ENCODE peak calls at places on chromosomes 16 and 17, in six cellular contexts. One of them, this sample, is unnamed.

GRCh38 chr16:16143038-16143763 is 80.1 kb downstream of the ABCC6 start:
- DNase-seq in AG04449: no peak
- DNase-seq in lower lobe of right lung: no peak
- DNase-seq in coronary artery: no peak
- DNase-seq in lower leg skin: no peak
- DNase-seq in foreskin fibroblast: no peak
- DNase-seq in this sample: no peak

GRCh38 chr17:29929006-29929543 is 953 bp downstream of the SSH2 start:
- DNase-seq in AG04449: no peak
- DNase-seq in lower lobe of right lung: no peak
- DNase-seq in coronary artery: no peak
- DNase-seq in lower leg skin: peak; percentile 14
- DNase-seq in foreskin fibroblast: peak; percentile 25
- DNase-seq in this sample: peak; percentile 45

GRCh38 chr16:14013571-14014283 is 57.4 kb upstream of the MRTFB start:
- DNase-seq in AG04449: peak; percentile 67
- DNase-seq in lower lobe of right lung: no peak
- DNase-seq in coronary artery: peak; percentile 74
- DNase-seq in lower leg skin: peak; percentile 67
- DNase-seq in foreskin fibroblast: peak; percentile 97
- DNase-seq in this sample: peak; percentile 78

GRCh38 chr17:83202002-83203000 is 122.9 kb downstream of the METRNL start:
- DNase-seq in AG04449: no peak
- DNase-seq in lower lobe of right lung: peak; percentile 39
- DNase-seq in coronary artery: no peak
- DNase-seq in lower leg skin: peak; percentile 13
- DNase-seq in foreskin fibroblast: no peak
- DNase-seq in this sample: no peak

GRCh38 chr17:64781394-64781793 is 119.3 kb upstream of the SMURF2 start:
- DNase-seq in AG04449: no peak
- DNase-seq in lower lobe of right lung: peak; percentile 90
- DNase-seq in coronary artery: no peak
- DNase-seq in lower leg skin: peak; percentile 61
- DNase-seq in foreskin fibroblast: no peak
- DNase-seq in this sample: no peak

GRCh38 chr16:630024-630814 is 566 bp upstream of the WFIKKN1 start:
- DNase-seq in AG04449: no peak
- DNase-seq in lower lobe of right lung: no peak
- DNase-seq in coronary artery: no peak
- DNase-seq in lower leg skin: no peak
- DNase-seq in foreskin fibroblast: no peak
- DNase-seq in this sample: no peak

GRCh38 chr16:67454852-67455251 is 23.9 kb downstream of the HSD11B2 start:
- DNase-seq in AG04449: no peak
- DNase-seq in lower lobe of right lung: no peak
- DNase-seq in coronary artery: no peak
- DNase-seq in lower leg skin: no peak
- DNase-seq in foreskin fibroblast: no peak
- DNase-seq in this sample: no peak

GRCh38 chr17:44115585-44116415 is 7.6 kb downstream of the HDAC5 start:
- DNase-seq in AG04449: no peak
- DNase-seq in lower lobe of right lung: no peak
- DNase-seq in coronary artery: peak; percentile 71
- DNase-seq in lower leg skin: no peak
- DNase-seq in foreskin fibroblast: no peak
- DNase-seq in this sample: peak; percentile 50

GRCh38 chr17:50055055-50055425 is 870 bp upstream of the ITGA3 start:
- DNase-seq in AG04449: no peak
- DNase-seq in lower lobe of right lung: peak; percentile 86
- DNase-seq in coronary artery: no peak
- DNase-seq in lower leg skin: peak; percentile 46
- DNase-seq in foreskin fibroblast: no peak
- DNase-seq in this sample: no peak

GRCh38 chr17:83055911-83056582 is 23.4 kb upstream of the METRNL start:
- DNase-seq in AG04449: peak; percentile 54
- DNase-seq in lower lobe of right lung: no peak
- DNase-seq in coronary artery: peak; percentile 78
- DNase-seq in lower leg skin: no peak
- DNase-seq in foreskin fibroblast: peak; percentile 81
- DNase-seq in this sample: peak; percentile 81

GRCh38 chr17:4944554-4945175 is 3.7 kb downstream of the PFN1 start:
- DNase-seq in AG04449: no peak
- DNase-seq in lower lobe of right lung: no peak
- DNase-seq in coronary artery: no peak
- DNase-seq in lower leg skin: no peak
- DNase-seq in foreskin fibroblast: no peak
- DNase-seq in this sample: no peak

GRCh38 chr17:66222772-66223350 is 6.4 kb downstream of the APOH start:
- DNase-seq in AG04449: no peak
- DNase-seq in lower lobe of right lung: no peak
- DNase-seq in coronary artery: no peak
- DNase-seq in lower leg skin: no peak
- DNase-seq in foreskin fibroblast: no peak
- DNase-seq in this sample: no peak

GRCh38 chr17:1796800-1797199 is 32.9 kb downstream of the SMYD4 start:
- DNase-seq in AG04449: no peak
- DNase-seq in lower lobe of right lung: no peak
- DNase-seq in coronary artery: no peak
- DNase-seq in lower leg skin: no peak
- DNase-seq in foreskin fibroblast: no peak
- DNase-seq in this sample: no peak

GRCh38 chr17:37833237-37833859 is 88.5 kb upstream of the HNF1B start:
- DNase-seq in AG04449: no peak
- DNase-seq in lower lobe of right lung: no peak
- DNase-seq in coronary artery: no peak
- DNase-seq in lower leg skin: no peak
- DNase-seq in foreskin fibroblast: no peak
- DNase-seq in this sample: no peak

GRCh38 chr16:28877642-28877975 is 679 bp upstream of the ATP2A1 start:
- DNase-seq in AG04449: no peak
- DNase-seq in lower lobe of right lung: no peak
- DNase-seq in coronary artery: no peak
- DNase-seq in lower leg skin: no peak
- DNase-seq in foreskin fibroblast: no peak
- DNase-seq in this sample: no peak

GRCh38 chr17:19753049-19753444 is 4.9 kb upstream of the ALDH3A1 start:
- DNase-seq in AG04449: no peak
- DNase-seq in lower lobe of right lung: peak; percentile 86
- DNase-seq in coronary artery: peak; percentile 93
- DNase-seq in lower leg skin: peak; percentile 60
- DNase-seq in foreskin fibroblast: peak; percentile 75
- DNase-seq in this sample: peak; percentile 80

GRCh38 chr17:50318551-50319310 is 27.2 kb upstream of the XYLT2 start:
- DNase-seq in AG04449: no peak
- DNase-seq in lower lobe of right lung: no peak
- DNase-seq in coronary artery: no peak
- DNase-seq in lower leg skin: peak; percentile 56
- DNase-seq in foreskin fibroblast: no peak
- DNase-seq in this sample: no peak

GRCh38 chr17:35170968-35171771 is 23.0 kb downstream of the SLC35G3 start:
- DNase-seq in AG04449: no peak
- DNase-seq in lower lobe of right lung: no peak
- DNase-seq in coronary artery: no peak
- DNase-seq in lower leg skin: no peak
- DNase-seq in foreskin fibroblast: no peak
- DNase-seq in this sample: peak; percentile 28

GRCh38 chr16:49858200-49859129 is 2.6 kb upstream of the ZNF423 start:
- DNase-seq in AG04449: no peak
- DNase-seq in lower lobe of right lung: no peak
- DNase-seq in coronary artery: peak; percentile 86
- DNase-seq in lower leg skin: no peak
- DNase-seq in foreskin fibroblast: peak; percentile 43
- DNase-seq in this sample: no peak

GRCh38 chr16:2752035-2752849 is at the start of gene SRRM2:
- DNase-seq in AG04449: peak; percentile 72
- DNase-seq in lower lobe of right lung: peak; percentile 96
- DNase-seq in coronary artery: peak; percentile 96
- DNase-seq in lower leg skin: peak; percentile 95
- DNase-seq in foreskin fibroblast: peak; percentile 97
- DNase-seq in this sample: peak; percentile 98

GRCh38 chr17:68892658-68893057 is 62.5 kb downstream of the ABCA8 start:
- DNase-seq in AG04449: no peak
- DNase-seq in lower lobe of right lung: no peak
- DNase-seq in coronary artery: no peak
- DNase-seq in lower leg skin: no peak
- DNase-seq in foreskin fibroblast: no peak
- DNase-seq in this sample: no peak

DNA sequence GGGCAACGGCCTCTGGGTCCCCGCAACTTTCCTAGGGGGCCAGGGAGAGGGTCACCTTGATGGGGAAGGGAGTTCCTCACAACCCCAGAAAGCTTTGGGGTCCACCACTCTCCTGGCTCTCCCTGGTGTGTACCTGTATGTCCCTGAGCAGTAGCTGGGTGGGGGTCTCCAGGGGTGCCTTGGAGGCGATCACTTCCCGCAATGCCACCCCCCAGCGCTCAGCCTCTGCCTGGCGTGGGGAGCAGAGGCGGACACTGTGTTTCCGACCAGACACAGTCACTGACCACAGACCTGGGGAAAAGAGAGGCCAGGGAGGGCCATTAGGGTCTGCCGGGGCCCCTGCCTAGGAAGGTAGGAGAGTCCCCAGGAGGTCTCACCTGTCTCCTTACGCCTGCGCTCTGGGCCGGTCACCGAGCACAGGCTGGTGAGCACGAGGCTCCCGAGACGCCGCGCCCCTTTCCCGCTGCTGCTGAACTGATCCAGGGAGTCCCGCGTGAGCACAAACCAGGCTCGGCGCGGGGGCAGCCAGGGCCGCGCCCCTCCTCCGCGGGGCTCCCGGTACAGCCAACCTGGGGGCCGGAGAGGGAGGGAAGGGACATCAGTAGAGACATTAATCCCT is 3.4 kb downstream of the PLEKHH3 start:
- DNase-seq in AG04449: no peak
- DNase-seq in lower lobe of right lung: no peak
- DNase-seq in coronary artery: no peak
- DNase-seq in lower leg skin: no peak
- DNase-seq in foreskin fibroblast: no peak
- DNase-seq in this sample: no peak
- H3K4me3 ChIP-seq in AG04449: no peak overlapping the region
- H3K4me3 ChIP-seq in lower lobe of right lung: peak overlapping the region; percentile 95
- H3K4me3 ChIP-seq in coronary artery: peak overlapping the region; percentile 93
- H3K4me3 ChIP-seq in lower leg skin: no peak overlapping the region
- H3K4me3 ChIP-seq in foreskin fibroblast: peak overlapping the region; percentile 92
- H3K4me3 ChIP-seq in this sample: no peak overlapping the region

GRCh38 chr17:78314683-78315354 is 45.1 kb downstream of the SOCS3 start:
- DNase-seq in AG04449: no peak
- DNase-seq in lower lobe of right lung: no peak
- DNase-seq in coronary artery: no peak
- DNase-seq in lower leg skin: no peak
- DNase-seq in foreskin fibroblast: no peak
- DNase-seq in this sample: no peak
- TF ChIP-seq CTCF in AG04449: no peak
- TF ChIP-seq CTCF in lower lobe of right lung: peak; percentile 6
- TF ChIP-seq CTCF in coronary artery: no peak
- TF ChIP-seq CTCF in lower leg skin: no peak
- TF ChIP-seq CTCF in foreskin fibroblast: no peak
- TF ChIP-seq CTCF in this sample: peak; percentile 27

GRCh38 chr17:7019839-7020519 is 2.9 kb upstream of the BCL6B start:
- DNase-seq in AG04449: no peak
- DNase-seq in lower lobe of right lung: peak; percentile 66
- DNase-seq in coronary artery: peak; percentile 87
- DNase-seq in lower leg skin: peak; percentile 54
- DNase-seq in foreskin fibroblast: no peak
- DNase-seq in this sample: peak; percentile 61
- H3K4me3 ChIP-seq in AG04449: peak overlapping the region; percentile 44
- H3K4me3 ChIP-seq in lower lobe of right lung: peak overlapping the region; percentile 55
- H3K4me3 ChIP-seq in coronary artery: peak overlapping the region; percentile 84
- H3K4me3 ChIP-seq in lower leg skin: peak overlapping the region; percentile 41
- H3K4me3 ChIP-seq in foreskin fibroblast: peak overlapping the region; percentile 48
- H3K4me3 ChIP-seq in this sample: peak overlapping the region; percentile 38

DNA sequence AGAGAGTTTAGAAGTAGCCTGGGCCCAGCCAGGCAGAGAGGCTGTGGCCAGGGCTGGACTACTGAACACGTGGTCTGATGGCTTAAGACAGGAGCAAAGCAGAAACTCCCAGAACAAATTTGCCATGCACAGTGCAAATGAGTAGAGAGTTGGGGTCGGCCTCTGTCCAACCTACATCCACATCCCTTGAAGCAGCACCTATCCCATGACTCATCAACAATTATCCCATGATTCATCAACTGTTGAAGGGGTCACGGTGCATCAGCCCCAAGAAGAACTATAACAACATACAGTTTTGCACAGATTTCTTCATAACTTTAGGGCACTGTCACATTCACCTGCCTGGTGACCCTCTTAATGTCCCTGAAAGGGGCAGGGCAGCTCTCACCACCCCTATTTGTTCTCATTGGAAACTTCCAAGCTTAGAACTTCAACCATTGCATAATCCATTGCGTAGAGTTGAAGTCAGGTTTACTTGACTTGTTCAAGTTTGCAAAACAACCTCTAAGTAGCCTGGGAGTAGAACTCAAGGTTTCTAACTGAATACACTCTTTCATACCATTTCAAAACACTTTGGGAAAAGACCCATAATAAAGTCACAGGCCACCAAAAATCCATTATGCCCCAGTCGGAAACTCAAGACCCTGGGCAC is 235.2 kb upstream of the CDH5 start:
- DNase-seq in AG04449: no peak
- DNase-seq in lower lobe of right lung: no peak
- DNase-seq in coronary artery: no peak
- DNase-seq in lower leg skin: no peak
- DNase-seq in foreskin fibroblast: no peak
- DNase-seq in this sample: peak; percentile 55
- TF ChIP-seq CTCF in AG04449: no peak
- TF ChIP-seq CTCF in lower lobe of right lung: no peak
- TF ChIP-seq CTCF in coronary artery: no peak
- TF ChIP-seq CTCF in lower leg skin: no peak
- TF ChIP-seq CTCF in foreskin fibroblast: no peak
- TF ChIP-seq CTCF in this sample: no peak

GRCh38 chr17:74526681-74527080 is 4.6 kb downstream of the CD300LB start:
- DNase-seq in AG04449: no peak
- DNase-seq in lower lobe of right lung: no peak
- DNase-seq in coronary artery: peak; percentile 60
- DNase-seq in lower leg skin: no peak
- DNase-seq in foreskin fibroblast: no peak
- DNase-seq in this sample: no peak

GRCh38 chr17:74527081-74527480 is 4.2 kb downstream of the CD300LB start:
- DNase-seq in AG04449: no peak
- DNase-seq in lower lobe of right lung: no peak
- DNase-seq in coronary artery: peak; percentile 45
- DNase-seq in lower leg skin: no peak
- DNase-seq in foreskin fibroblast: no peak
- DNase-seq in this sample: no peak

GRCh38 chr17:74529243-74529642 is 2.0 kb downstream of the CD300LB start:
- DNase-seq in AG04449: no peak
- DNase-seq in lower lobe of right lung: peak; percentile 24
- DNase-seq in coronary artery: peak; percentile 24
- DNase-seq in lower leg skin: no peak
- DNase-seq in foreskin fibroblast: no peak
- DNase-seq in this sample: no peak

GRCh38 chr17:74528491-74529199 is 2.6 kb downstream of the CD300LB start:
- DNase-seq in AG04449: no peak
- DNase-seq in lower lobe of right lung: peak; percentile 41
- DNase-seq in coronary artery: peak; percentile 43
- DNase-seq in lower leg skin: no peak
- DNase-seq in foreskin fibroblast: no peak
- DNase-seq in this sample: no peak

GRCh38 chr17:74527756-74528155 is 3.5 kb downstream of the CD300LB start:
- DNase-seq in AG04449: no peak
- DNase-seq in lower lobe of right lung: no peak
- DNase-seq in coronary artery: peak; percentile 9
- DNase-seq in lower leg skin: no peak
- DNase-seq in foreskin fibroblast: no peak
- DNase-seq in this sample: no peak
- H3K4me3 ChIP-seq in AG04449: no peak overlapping the region
- H3K4me3 ChIP-seq in lower lobe of right lung: no peak overlapping the region
- H3K4me3 ChIP-seq in coronary artery: no peak overlapping the region
- H3K4me3 ChIP-seq in lower leg skin: no peak overlapping the region
- H3K4me3 ChIP-seq in foreskin fibroblast: no peak overlapping the region
- H3K4me3 ChIP-seq in this sample: no peak overlapping the region

This sample was measured in astrocyte of the spinal cord.